ENCODE peak calls at places on chromosomes 12 and 14, in six cellular contexts. V is OCI-LY7, M is PC-3, S is IMR-90, W is fibroblast of lung, F is GM23248. L is an unnamed sample.

GRCh38 chr12:18716236-18716635 is 21.6 kb downstream of the PLCZ1 start:
- DNase-seq in S (no peak), M (no peak), V (no peak), F (no peak), W (no peak), L (no peak)

GRCh38 chr14:105485720-105486332 is 860 bp upstream of the CRIP1 start:
- DNase-seq in V (no peak), S (no peak), W (no peak), M (peak; percentile 25), F (no peak), L (peak; percentile 33)

GRCh38 chr12:127723236-127723635 is 543.7 kb upstream of the TMEM132C start:
- DNase-seq in V (no peak), W (no peak), F (no peak), S (no peak), M (no peak), L (no peak)

GRCh38 chr14:105411017-105411941 is 8.3 kb upstream of the MTA1 start:
- DNase-seq in V (no peak), F (peak; percentile 79), M (peak; percentile 63), W (peak; percentile 44), S (peak; percentile 33), L (peak; percentile 24)

GRCh38 chr14:102187044-102187443 is 47.3 kb downstream of the WDR20 start:
- DNase-seq in W (peak; percentile 90), M (peak; percentile 65), F (peak; percentile 91), V (no peak), S (peak; percentile 87), L (peak; percentile 45)

GRCh38 chr14:97298775-97299174 is 501.6 kb downstream of the VRK1 start:
- DNase-seq in F (no peak), V (no peak), M (no peak), S (no peak), W (no peak), L (no peak)

GRCh38 chr12:48999371-49000131 is at the start of gene DDN:
- DNase-seq in V (peak; percentile 40), M (peak; percentile 62), F (peak; percentile 78), W (peak; percentile 52), S (peak; percentile 52), L (no peak)

GRCh38 chr12:6386522-6386921 is 2.6 kb downstream of the LTBR start:
- DNase-seq in S (no peak), M (no peak), W (no peak), F (no peak), V (no peak), L (no peak)

GRCh38 chr12:130655881-130656280 is 60.2 kb downstream of the RIMBP2 start:
- DNase-seq in M (no peak), V (no peak), S (no peak), F (no peak), W (no peak), L (no peak)

GRCh38 chr12:62522984-62523383 is 56.4 kb downstream of the MON2 start:
- DNase-seq in S (peak; percentile 15), W (peak; percentile 10), V (no peak), M (peak; percentile 18), F (peak; percentile 32), L (no peak)

GRCh38 chr12:9883175-9883574 is 1.9 kb downstream of the KLRF2 start:
- DNase-seq in S (no peak), V (no peak), F (no peak), M (no peak), W (no peak), L (no peak)

GRCh38 chr12:87935216-87935615 is 94.0 kb downstream of the C12orf50 start:
- DNase-seq in W (peak; percentile 22), F (no peak), M (no peak), S (no peak), V (no peak), L (no peak)

GRCh38 chr14:64701660-64702059 is 2.6 kb upstream of the PLEKHG3 start:
- DNase-seq in S (no peak), V (no peak), F (no peak), M (peak; percentile 29), W (no peak), L (no peak)

GRCh38 chr12:33708935-33709334 is 269.3 kb upstream of the SYT10 start:
- DNase-seq in F (no peak), M (peak; percentile 38), W (no peak), V (no peak), S (no peak), L (no peak)

GRCh38 chr14:100375273-100375962 is 52.3 kb downstream of the SLC25A47 start:
- DNase-seq in S (peak; percentile 99), W (peak; percentile 97), M (peak; percentile 44), V (peak; percentile 63), F (peak; percentile 96), L (peak; percentile 98)

GRCh38 chr14:97456958-97457357 is 659.8 kb downstream of the VRK1 start:
- DNase-seq in F (no peak), S (no peak), W (peak; percentile 2), M (peak; percentile 16), V (no peak), L (no peak)

GRCh38 chr14:59126714-59127436 is 61.6 kb upstream of the DAAM1 start:
- DNase-seq in S (peak; percentile 64), F (peak; percentile 75), W (peak; percentile 51), V (peak; percentile 83), M (peak; percentile 95), L (peak; percentile 64)

GRCh38 chr12:24960222-24960855 is 11.4 kb upstream of the BCAT1 start:
- DNase-seq in W (peak; percentile 62), V (peak; percentile 72), M (peak; percentile 49), S (peak; percentile 72), F (peak; percentile 83), L (peak; percentile 66)

GRCh38 chr12:67714648-67715047 is 66.1 kb downstream of the DYRK2 start:
- DNase-seq in W (peak; percentile 50), S (peak; percentile 40), F (peak; percentile 22), V (no peak), M (peak; percentile 83), L (no peak)
- H3K4me2 ChIP-seq in W (peak overlapping the region; percentile 21), S (no peak overlapping the region), F (no peak overlapping the region), V (no peak overlapping the region), M (peak overlapping the region; percentile 37), L (no peak overlapping the region)

DNA sequence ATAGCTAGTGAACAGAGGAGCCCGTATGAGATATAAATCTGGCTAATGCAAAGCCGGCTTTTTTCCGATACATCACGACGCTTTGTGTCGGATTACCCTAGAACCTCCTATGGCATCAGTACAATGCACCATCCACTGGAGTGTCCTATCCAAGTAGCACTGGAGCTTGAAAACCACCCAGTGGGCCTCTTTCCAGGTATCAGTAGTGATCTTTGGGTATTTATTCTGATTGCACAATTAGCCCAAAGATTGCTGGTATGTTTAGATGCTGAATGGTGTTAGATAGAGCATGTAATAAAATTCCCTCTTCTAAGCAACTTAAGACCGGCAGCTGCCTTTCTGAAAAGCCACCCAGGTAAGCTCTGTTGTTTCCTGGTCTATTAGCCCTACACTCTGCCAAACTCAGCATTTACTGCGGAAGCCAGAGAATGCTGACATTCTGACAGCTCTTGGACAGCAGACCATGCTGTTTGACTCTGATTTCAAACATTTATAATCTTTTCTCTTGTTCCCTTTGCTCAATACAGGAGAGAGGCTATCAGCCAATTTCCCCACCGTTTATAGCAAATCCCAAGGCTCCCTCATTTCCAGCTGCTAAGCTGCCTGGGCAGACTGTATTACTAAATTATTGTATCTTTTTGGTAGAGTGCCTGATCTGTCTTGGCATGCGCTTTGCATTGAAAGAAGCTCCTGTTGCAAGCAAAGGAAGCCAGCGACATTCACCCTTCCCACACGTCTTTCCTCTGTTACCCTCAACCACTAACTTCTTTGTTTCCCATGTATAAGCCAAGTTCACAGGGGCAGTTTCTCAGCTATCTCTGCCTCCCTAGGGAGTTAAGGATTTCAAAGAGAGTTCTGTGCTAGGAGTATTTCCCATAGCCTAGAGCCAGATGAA is 388.3 kb upstream of the GARIN6 start:
- DNase-seq in F (no peak), M (no peak), V (no peak), S (no peak), W (peak; percentile 29), L (no peak)
- H2AFZ ChIP-seq in F (no peak overlapping the region), M (no peak overlapping the region), V (peak overlapping the region; percentile 73), S (no peak overlapping the region), W (no peak overlapping the region), L (no peak overlapping the region)

GRCh38 chr12:105272814-105273416 is 36.9 kb upstream of the APPL2 start:
- DNase-seq in M (no peak), W (no peak), S (no peak), V (no peak), F (no peak), L (no peak)
- H3K4me3 ChIP-seq in M (no peak overlapping the region), W (no peak overlapping the region), S (no peak overlapping the region), V (no peak overlapping the region), F (no peak overlapping the region), L (no peak overlapping the region)

GRCh38 chr14:68507544-68508081 is 285.3 kb downstream of the ZFP36L1 start:
- DNase-seq in F (no peak), M (no peak), V (peak; percentile 43), S (no peak), W (no peak), L (no peak)
- H3K4me2 ChIP-seq in F (no peak overlapping the region), M (peak overlapping the region; percentile 46), V (peak overlapping the region; percentile 68), S (no peak overlapping the region), W (no peak overlapping the region), L (no peak overlapping the region)

GRCh38 chr14:51444381-51445000 is 204.4 kb downstream of the TMX1 start:
- DNase-seq in F (no peak), M (no peak), W (peak; percentile 83), V (no peak), S (no peak), L (no peak)

GRCh38 chr14:51442513-51443175 is 202.6 kb downstream of the TMX1 start:
- DNase-seq in M (peak; percentile 97), F (peak; percentile 97), W (peak; percentile 99), S (peak; percentile 99), V (no peak), L (peak; percentile 86)

GRCh38 chr14:51439896-51440295 is 199.8 kb downstream of the TMX1 start:
- DNase-seq in M (no peak), V (no peak), F (no peak), S (no peak), W (no peak), L (no peak)

GRCh38 chr14:51443195-51444018 is 203.4 kb downstream of the TMX1 start:
- DNase-seq in M (peak; percentile 46), W (peak; percentile 67), F (peak; percentile 70), S (peak; percentile 61), V (no peak), L (peak; percentile 21)

GRCh38 chr14:51441001-51441400 is 201.0 kb downstream of the TMX1 start:
- DNase-seq in S (no peak), V (no peak), M (peak; percentile 67), W (no peak), F (peak; percentile 29), L (no peak)
- H2AFZ ChIP-seq in S (peak overlapping the region; percentile 45), V (no peak overlapping the region), M (peak overlapping the region; percentile 15), W (no peak overlapping the region), F (no peak overlapping the region), L (no peak overlapping the region)